ENCODE peak calls at places on chromosome 10, in seven cellular contexts. P is HCT116, Z is SK-N-SH, F is GM12878, C is K562, B is HepG2, Y is H1. K is an unnamed sample.

GRCh38 chr10:123678376-123678775 is 12.2 kb downstream of the GPR26 start:
- DNase-seq in B (no peak), Y (no peak), P (no peak), C (no peak), F (no peak), Z (no peak), K (no peak)

GRCh38 chr10:28769147-28769604 is 91.9 kb downstream of the BAMBI start:
- DNase-seq in Z (no peak), Y (no peak), P (no peak), F (no peak), C (no peak), B (peak; percentile 86), K (no peak)

GRCh38 chr10:87603769-87604168 is 55.9 kb upstream of the PAPSS2 start:
- DNase-seq in B (no peak), Y (no peak), Z (no peak), F (no peak), C (no peak), P (no peak), K (no peak)

GRCh38 chr10:112082134-112082533 is 101.4 kb downstream of the GPAM start:
- DNase-seq in F (no peak), P (no peak), B (no peak), Z (peak; percentile 21), C (no peak), Y (no peak), K (no peak)

GRCh38 chr10:124465003-124465776 is 3.6 kb downstream of the LHPP start:
- DNase-seq in Y (no peak), P (no peak), F (peak; percentile 25), B (no peak), C (no peak), Z (no peak), K (no peak)

GRCh38 chr10:25747038-25747437 is 187.0 kb upstream of the MYO3A start:
- DNase-seq in F (no peak), Y (no peak), C (no peak), Z (no peak), B (no peak), P (no peak), K (no peak)

GRCh38 chr10:17607060-17607459 is 10.1 kb downstream of the HACD1 start:
- DNase-seq in C (no peak), Y (no peak), F (no peak), Z (no peak), P (no peak), B (no peak), K (no peak)

GRCh38 chr10:127695431-127695830 is 41.6 kb upstream of the FOXI2 start:
- DNase-seq in B (no peak), Z (no peak), Y (no peak), C (no peak), P (no peak), F (no peak), K (no peak)

GRCh38 chr10:88028072-88028471 is 164.6 kb downstream of the PTEN start:
- DNase-seq in Z (no peak), P (no peak), Y (no peak), F (no peak), B (no peak), C (no peak), K (no peak)

GRCh38 chr10:93554760-93555432 is 11.6 kb upstream of the FFAR4 start:
- DNase-seq in C (peak; percentile 66), Z (peak; percentile 79), Y (peak; percentile 93), P (peak; percentile 47), B (peak; percentile 68), F (no peak), K (peak; percentile 54)

GRCh38 chr10:110944997-110945396 is 25.6 kb downstream of the SHOC2 start:
- DNase-seq in F (no peak), P (no peak), C (no peak), Z (no peak), Y (no peak), B (no peak), K (no peak)

GRCh38 chr10:16754765-16755164 is 62.5 kb downstream of the RSU1 start:
- DNase-seq in F (no peak), C (no peak), B (no peak), P (no peak), Z (no peak), Y (no peak), K (no peak)

GRCh38 chr10:79241990-79242619 is 105.2 kb upstream of the PPIF start:
- DNase-seq in Y (peak; percentile 69), C (peak; percentile 51), P (no peak), F (no peak), Z (peak; percentile 83), B (no peak), K (peak; percentile 63)

GRCh38 chr10:3779146-3779707 is 5.8 kb downstream of the KLF6 start:
- DNase-seq in C (no peak), P (no peak), Z (no peak), Y (no peak), F (no peak), B (no peak), K (no peak)

GRCh38 chr10:19579841-19580240 is 236.4 kb upstream of the PLXDC2 start:
- DNase-seq in P (no peak), Y (no peak), F (no peak), C (no peak), B (no peak), Z (peak; percentile 15), K (no peak)

GRCh38 chr10:132806126-132807061 is 20.4 kb upstream of the NKX6-2 start:
- DNase-seq in C (peak; percentile 36), F (no peak), B (no peak), Y (no peak), P (no peak), Z (peak; percentile 37), K (no peak)

GRCh38 chr10:126315471-126316177 is 72.7 kb downstream of the ADAM12 start:
- DNase-seq in Y (no peak), B (no peak), Z (no peak), C (no peak), F (no peak), P (no peak), K (no peak)

GRCh38 chr10:98135222-98135899 is 904 bp downstream of the R3HCC1L start:
- DNase-seq in C (no peak), P (no peak), B (no peak), F (no peak), Z (no peak), Y (no peak), K (no peak)

GRCh38 chr10:98138031-98138430 is 3.6 kb downstream of the R3HCC1L start:
- DNase-seq in F (no peak), B (no peak), C (no peak), P (no peak), Z (no peak), Y (no peak), K (no peak)

GRCh38 chr10:98131615-98132014 is 2.8 kb upstream of the R3HCC1L start:
- DNase-seq in Z (no peak), B (no peak), P (no peak), C (no peak), Y (no peak), F (no peak), K (no peak)

GRCh38 chr10:98134117-98134430 is 383 bp upstream of the R3HCC1L start:
- DNase-seq in F (no peak), P (no peak), Z (no peak), C (no peak), Y (no peak), B (no peak), K (no peak)

DNA sequence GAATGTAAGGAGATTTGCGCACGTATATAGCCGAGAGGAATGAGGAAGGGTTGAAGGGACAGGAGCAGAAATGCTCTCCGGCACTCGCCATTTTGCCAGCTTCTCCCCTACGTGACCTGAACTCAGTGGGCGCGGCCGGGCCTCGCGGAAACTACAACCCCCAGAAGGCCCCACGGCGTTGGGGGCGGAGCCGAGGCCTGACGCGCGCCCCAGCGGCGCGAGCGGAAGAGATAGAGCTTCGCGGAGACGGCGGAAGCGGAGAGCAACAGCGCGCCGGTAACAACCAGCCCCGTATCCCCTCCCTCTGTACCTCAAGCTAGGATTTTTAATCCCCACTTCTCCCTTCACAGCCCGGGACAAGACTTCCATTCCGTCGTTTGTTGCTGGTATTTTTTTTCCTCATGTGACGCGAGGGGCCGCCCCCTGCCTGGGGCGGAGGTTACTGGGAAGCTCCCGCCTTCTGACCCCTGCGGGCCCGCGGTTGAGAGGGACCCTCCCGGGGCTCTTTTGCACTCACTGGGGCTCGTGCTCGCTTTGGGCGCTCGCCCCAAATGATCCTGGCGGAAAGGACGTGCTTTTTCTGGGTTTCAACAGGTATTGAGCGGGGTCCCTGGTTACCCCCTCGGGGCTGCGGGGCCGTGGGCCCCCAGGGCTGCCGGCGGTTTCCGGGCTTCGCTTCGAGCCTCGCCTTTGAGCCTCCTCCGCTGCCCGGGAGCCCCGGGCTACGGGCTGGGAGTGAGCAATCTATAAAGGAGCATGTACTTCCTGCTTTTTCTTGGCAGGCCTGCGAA is at the start of gene R3HCC1L:
- DNase-seq in C (peak; percentile 81), Z (peak; percentile 92), Y (peak; percentile 95), P (peak; percentile 69), F (peak; percentile 71), B (peak; percentile 79), K (peak; percentile 80)
- TF ChIP-seq JUND in C (no peak), Z (no peak), Y (peak; percentile 21), P (no peak), F (no peak), B (no peak), K (no peak)

GRCh38 chr10:48884337-48885045 is 55.1 kb downstream of the LRRC18 start:
- DNase-seq in Y (peak; percentile 11), Z (no peak), B (no peak), P (no peak), F (no peak), C (no peak), K (no peak)

GRCh38 chr10:48885376-48885775 is 54.3 kb downstream of the LRRC18 start:
- DNase-seq in B (peak; percentile 3), P (peak; percentile 8), Y (peak; percentile 35), C (peak; percentile 68), Z (peak; percentile 70), F (no peak), K (peak; percentile 59)

GRCh38 chr10:48882881-48883280 is 56.8 kb downstream of the LRRC18 start:
- DNase-seq in C (no peak), Z (no peak), Y (peak; percentile 13), F (no peak), B (no peak), P (no peak), K (no peak)

GRCh38 chr10:48890904-48891839 is 48.5 kb downstream of the LRRC18 start:
- DNase-seq in P (no peak), C (no peak), F (no peak), B (no peak), Z (no peak), Y (no peak), K (no peak)

GRCh38 chr10:48887982-48888381 is 51.7 kb downstream of the LRRC18 start:
- DNase-seq in B (no peak), Z (no peak), C (no peak), P (no peak), F (no peak), Y (no peak), K (no peak)
- TF ChIP-seq JUND in B (no peak), Z (no peak), C (no peak), P (no peak), F (no peak), Y (no peak), K (no peak)

DNA sequence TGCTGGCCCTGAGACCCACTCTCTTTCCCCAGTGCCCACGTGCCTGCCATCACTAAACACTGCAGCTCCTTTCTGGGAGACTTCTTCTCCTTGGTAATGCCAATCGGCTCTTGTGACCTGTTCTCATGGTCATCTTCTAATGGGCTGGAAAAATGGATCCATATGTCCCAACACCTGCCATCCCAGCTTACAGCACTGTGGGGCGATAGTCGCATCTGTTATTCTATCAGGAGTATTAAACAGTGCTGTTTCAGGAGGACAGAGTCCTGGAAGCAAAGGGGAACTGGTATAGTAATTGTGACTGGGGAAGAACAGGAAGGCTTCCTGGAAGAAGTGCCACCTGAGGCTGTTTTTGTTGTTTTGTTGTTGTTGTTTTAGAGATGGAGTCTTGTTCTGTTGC is 411.2 kb downstream of the GLRX3 start:
- DNase-seq in Y (no peak), Z (peak; percentile 54), B (no peak), C (no peak), F (no peak), P (no peak), K (no peak)
- TF ChIP-seq JUND in Y (no peak), Z (no peak), B (no peak), C (no peak), F (no peak), P (no peak), K (no peak)

GRCh38 chr10:14195455-14195854 is 135.3 kb downstream of the FRMD4A start:
- DNase-seq in Z (no peak), B (no peak), P (no peak), Y (no peak), C (no peak), F (no peak), K (no peak)
- TF ChIP-seq JUND in Z (no peak), B (no peak), P (no peak), Y (no peak), C (no peak), F (no peak), K (no peak)

K was measured in T47D.